ENCODE peak calls at places on chromosomes 3 and 15, in six cellular contexts. R is cardiac fibroblast, Q is bronchial epithelial cell, V is BJ, N is HFF-Myc, D is uterus. O is an unnamed sample.

GRCh38 chr3:54536450-54536849 is 391.4 kb downstream of the LRTM1 start:
- DNase-seq in R (no peak), Q (no peak), V (no peak), N (no peak), D (no peak), O (no peak)

GRCh38 chr3:43086460-43087165 is 19.3 kb downstream of the POMGNT2 start:
- DNase-seq in R (no peak), Q (no peak), V (no peak), N (no peak), D (no peak), O (no peak)

GRCh38 chr15:60079210-60079609 is 75.1 kb downstream of the FOXB1 start:
- DNase-seq in R (peak), Q (no peak), V (no peak), N (no peak), D (no peak), O (no peak)

GRCh38 chr15:76150508-76150907 is 90.7 kb downstream of the TMEM266 start:
- DNase-seq in R (no peak), Q (no peak), V (no peak), N (no peak), D (no peak), O (no peak)

GRCh38 chr3:67655364-67656121 is 1.1 kb upstream of the SUCLG2 start:
- DNase-seq in R (no peak), Q (no peak), V (no peak), N (no peak), D (peak), O (no peak)

GRCh38 chr15:59369597-59369996 is 3.1 kb downstream of the MYO1E start:
- DNase-seq in R (no peak), Q (peak), V (no peak), N (no peak), D (no peak), O (no peak)

GRCh38 chr15:36626984-36627383 is 47.6 kb downstream of the CDIN1 start:
- DNase-seq in R (no peak), Q (no peak), V (no peak), N (no peak), D (no peak), O (no peak)

GRCh38 chr3:154193174-154193573 is 72.0 kb downstream of the ARHGEF26 start:
- DNase-seq in R (no peak), Q (no peak), V (no peak), N (no peak), D (no peak), O (no peak)

GRCh38 chr15:70378126-70379031 is 280.7 kb upstream of the TLE3 start:
- DNase-seq in R (no peak), Q (no peak), V (no peak), N (no peak), D (no peak), O (no peak)

GRCh38 chr3:128555098-128555825 is 62.3 kb upstream of the GATA2 start:
- DNase-seq in R (peak), Q (peak), V (no peak), N (no peak), D (peak), O (no peak)

GRCh38 chr3:140022061-140022781 is 87.2 kb downstream of the CLSTN2 start:
- DNase-seq in R (no peak), Q (no peak), V (no peak), N (no peak), D (peak), O (no peak)

GRCh38 chr3:5122741-5123706 is 932 bp downstream of the ARL8B start:
- DNase-seq in R (peak), Q (peak), V (no peak), N (no peak), D (peak), O (no peak)

GRCh38 chr3:197692641-197693040 is 44.1 kb downstream of the RUBCN start:
- DNase-seq in R (peak), Q (peak), V (no peak), N (peak), D (no peak), O (no peak)

GRCh38 chr3:147358144-147358992 is 48.0 kb downstream of the ZIC4 start:
- DNase-seq in R (no peak), Q (no peak), V (no peak), N (no peak), D (no peak), O (no peak)

GRCh38 chr3:190696777-190697501 is 165.6 kb downstream of the GMNC start:
- DNase-seq in R (peak), Q (peak), V (no peak), N (peak), D (no peak), O (no peak)

GRCh38 chr3:172449468-172450149 is 1.4 kb upstream of the GHSR start:
- DNase-seq in R (peak), Q (peak), V (no peak), N (no peak), D (no peak), O (no peak)

GRCh38 chr15:63939531-63940130 is 105.9 kb upstream of the HERC1 start:
- DNase-seq in R (peak), Q (no peak), V (peak), N (peak), D (no peak), O (peak)

GRCh38 chr15:35648941-35649340 is 103.0 kb upstream of the DPH6 start:
- DNase-seq in R (no peak), Q (no peak), V (no peak), N (no peak), D (no peak), O (no peak)

GRCh38 chr3:15342945-15343344 is 10.6 kb upstream of the SH3BP5 start:
- DNase-seq in R (no peak), Q (no peak), V (no peak), N (no peak), D (no peak), O (no peak)
- TF ChIP-seq CTCF in R (no peak), Q (no peak), V (no peak), N (no peak), D (no peak), O (no peak)

GRCh38 chr3:33718595-33718907 is 497 bp upstream of the CLASP2 start:
- DNase-seq in R (no peak), Q (no peak), V (no peak), N (no peak), D (no peak), O (no peak)
- H3K4me3 ChIP-seq in R (peak), Q (peak), V (peak), N (peak), D (peak), O (peak)

GRCh38 chr3:114293846-114294245 is at the start of gene TIGIT:
- DNase-seq in R (no peak), Q (no peak), V (no peak), N (no peak), D (no peak), O (no peak)

GRCh38 chr3:114299925-114300624 is 6.2 kb downstream of the TIGIT start:
- DNase-seq in R (no peak), Q (no peak), V (no peak), N (no peak), D (no peak), O (no peak)

GRCh38 chr3:114294940-114295480 is 1.2 kb downstream of the TIGIT start:
- DNase-seq in R (no peak), Q (no peak), V (no peak), N (no peak), D (no peak), O (no peak)

DNA sequence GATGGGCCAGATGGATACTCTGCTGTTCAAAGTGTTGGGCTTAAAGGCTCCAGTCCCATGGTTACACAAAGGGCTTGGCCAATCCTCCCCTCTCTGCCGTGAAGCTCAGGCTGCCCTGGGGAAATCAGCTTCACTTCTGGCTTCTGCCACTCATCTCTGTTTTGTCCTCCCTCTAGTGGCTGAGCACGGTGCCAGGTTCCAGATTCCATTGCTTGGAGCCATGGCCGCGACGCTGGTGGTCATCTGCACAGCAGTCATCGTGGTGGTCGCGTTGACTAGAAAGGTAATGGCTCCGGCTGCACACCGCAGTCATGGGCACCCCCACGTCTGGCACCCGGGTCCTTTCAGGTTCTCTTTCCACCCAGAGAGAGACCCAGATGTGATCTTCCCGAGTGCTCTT is 5.6 kb downstream of the TIGIT start:
- DNase-seq in R (peak), Q (peak), V (no peak), N (peak), D (no peak), O (no peak)
- TF ChIP-seq CTCF in R (peak), Q (peak), V (peak), N (peak), D (no peak), O (peak)

DNA sequence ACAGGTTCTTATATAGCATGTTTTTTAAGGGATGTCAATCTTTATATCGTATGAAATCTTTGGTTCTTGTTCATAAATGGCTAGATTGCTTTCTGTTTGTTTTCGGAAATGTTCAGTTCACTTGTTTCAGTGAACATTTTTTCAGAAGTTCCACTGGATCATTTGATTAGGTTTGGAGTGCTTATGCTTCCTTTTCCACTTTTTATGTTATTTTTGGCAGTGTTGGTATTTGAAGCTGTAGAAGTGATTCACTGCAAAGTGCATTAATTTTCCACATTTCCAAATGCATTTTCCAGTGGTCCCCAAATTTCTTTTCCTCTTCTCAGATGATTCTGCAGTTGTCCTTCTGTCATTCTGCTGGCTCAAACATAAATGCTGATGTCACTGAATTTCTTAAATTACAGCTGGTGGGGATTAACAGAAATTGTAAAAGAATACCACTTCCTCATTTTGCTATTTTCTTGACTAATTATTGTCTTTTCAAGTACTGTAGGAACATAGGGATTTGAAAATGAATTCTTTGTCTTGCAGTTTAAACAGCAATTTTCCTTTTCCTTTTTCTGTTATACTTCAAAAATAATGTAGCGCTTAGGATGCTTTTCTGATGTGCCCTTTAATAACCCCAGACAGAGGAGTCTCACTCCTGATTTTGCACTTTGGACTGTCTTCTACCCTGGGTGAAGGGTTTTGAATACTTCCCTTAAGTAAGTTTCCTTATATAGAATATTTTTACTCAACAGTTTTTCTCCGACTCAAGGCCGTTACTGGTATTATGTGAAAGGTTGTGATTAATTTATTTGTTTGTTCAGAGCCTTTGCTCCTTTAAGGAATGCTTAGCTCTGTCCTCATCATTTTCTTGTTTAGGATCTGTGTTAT is 24.9 kb downstream of the MITF start:
- DNase-seq in R (no peak), Q (no peak), V (no peak), N (no peak), D (no peak), O (no peak)
- H3K4me3 ChIP-seq in R (no peak), Q (no peak), V (no peak), N (no peak), D (peak), O (no peak)

GRCh38 chr15:34609658-34610057 is 26.2 kb upstream of the GOLGA8B start:
- DNase-seq in R (no peak), Q (no peak), V (no peak), N (no peak), D (no peak), O (no peak)

GRCh38 chr15:34609102-34609501 is 25.7 kb upstream of the GOLGA8B start:
- DNase-seq in R (no peak), Q (no peak), V (no peak), N (no peak), D (no peak), O (no peak)

GRCh38 chr15:34607832-34608231 is 24.4 kb upstream of the GOLGA8B start:
- DNase-seq in R (no peak), Q (no peak), V (no peak), N (no peak), D (no peak), O (no peak)

GRCh38 chr15:34608517-34608916 is 25.1 kb upstream of the GOLGA8B start:
- DNase-seq in R (no peak), Q (no peak), V (no peak), N (no peak), D (no peak), O (no peak)

GRCh38 chr15:34610388-34610787 is 26.9 kb upstream of the GOLGA8B start:
- DNase-seq in R (no peak), Q (peak), V (no peak), N (no peak), D (no peak), O (no peak)
- TF ChIP-seq CTCF in R (peak), Q (peak), V (peak), N (no peak), D (no peak), O (peak)

GRCh38 chr3:125641901-125642300 is 46.6 kb upstream of the OSBPL11 start:
- DNase-seq in R (no peak), Q (no peak), V (no peak), N (no peak), D (no peak), O (no peak)
- H3K4me3 ChIP-seq in R (no peak), Q (no peak), V (no peak), N (no peak), D (no peak), O (no peak)

GRCh38 chr15:38864122-38864521 is 299.5 kb upstream of the RASGRP1 start:
- DNase-seq in R (peak), Q (no peak), V (no peak), N (no peak), D (no peak), O (no peak)
- TF ChIP-seq CTCF in R (peak), Q (no peak), V (no peak), N (peak), D (no peak), O (no peak)

DNA sequence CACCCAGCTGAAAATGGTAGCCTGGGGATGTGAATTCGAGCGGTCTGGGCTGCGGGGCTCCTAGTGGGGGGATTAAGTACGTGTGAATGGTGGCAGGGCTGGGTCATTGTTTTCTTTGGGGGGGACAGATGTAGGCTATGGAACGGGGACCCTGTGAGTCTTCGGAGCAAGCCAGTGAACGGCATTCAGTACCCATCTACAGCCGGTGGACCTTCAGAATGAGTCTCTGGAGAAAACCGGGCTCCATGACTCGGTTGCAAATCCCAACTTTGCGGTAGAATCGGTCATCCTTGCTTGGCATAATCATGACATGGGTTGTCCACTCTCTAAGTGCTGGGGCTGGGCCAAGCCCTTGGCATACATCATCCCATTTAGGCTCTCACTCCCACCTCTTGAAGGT is 7.2 kb upstream of the EOMES start:
- DNase-seq in R (no peak), Q (no peak), V (no peak), N (no peak), D (no peak), O (no peak)
- H3K4me3 ChIP-seq in R (no peak), Q (no peak), V (no peak), N (no peak), D (no peak), O (no peak)

DNA sequence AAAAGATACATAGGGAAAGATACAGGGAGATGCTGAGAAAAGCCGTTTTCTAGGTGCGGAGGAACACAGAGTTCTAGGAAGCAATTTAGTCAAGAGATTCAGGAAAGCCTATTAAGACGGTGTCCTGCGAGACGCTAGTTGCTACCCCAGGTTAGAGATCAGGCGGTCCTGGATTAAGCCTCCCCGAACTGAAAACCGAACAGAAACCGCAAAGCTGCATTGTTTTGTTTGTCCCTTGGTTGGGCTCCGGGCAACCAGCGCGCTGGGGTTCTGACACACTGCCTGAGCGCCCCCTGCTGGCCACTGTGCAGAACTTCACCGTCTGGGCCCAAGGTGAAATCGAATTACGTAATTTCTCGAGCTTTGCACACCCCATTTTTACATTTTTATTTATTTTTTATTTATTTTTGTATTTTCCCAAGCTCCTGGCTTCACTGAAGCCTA is 37.3 kb upstream of the NDUFB4 start:
- DNase-seq in R (peak), Q (peak), V (peak), N (peak), D (peak), O (peak)
- TF ChIP-seq CTCF in R (peak), Q (peak), V (peak), N (peak), D (peak), O (peak)

DNA sequence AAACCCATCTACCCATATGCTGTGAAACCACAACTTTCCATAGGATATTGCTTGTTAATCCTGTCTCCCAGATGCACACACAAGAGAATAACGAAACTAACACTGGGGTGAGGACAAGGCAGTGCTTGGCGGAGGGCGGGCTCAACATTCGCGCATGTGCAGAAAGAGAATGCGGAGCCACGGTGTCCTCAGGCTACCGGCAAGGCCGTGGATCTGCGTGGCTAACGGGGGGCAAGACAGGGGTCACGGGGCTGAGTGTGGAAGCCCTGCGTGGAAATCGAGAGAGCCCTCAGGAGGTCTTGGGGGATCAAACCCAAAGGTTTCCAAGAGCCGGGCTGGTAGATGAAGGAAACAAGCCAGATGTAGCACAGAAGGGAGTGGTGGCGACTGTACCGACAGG is 48.4 kb upstream of the TRA2B start:
- DNase-seq in R (no peak), Q (no peak), V (no peak), N (no peak), D (no peak), O (no peak)
- H3K4me3 ChIP-seq in R (no peak), Q (no peak), V (no peak), N (no peak), D (no peak), O (no peak)